ENCODE peak calls at places on chromosomes 6 and 20, in five cellular contexts. I is neural progenitor cell, Z is GM23338, N is OCI-LY7, A is MM.1S. G is an unnamed sample. For H3K4me1, the result is how much of the 10 kb centered on the place peaks cover.

GRCh38 chr6:33975631-33976424 is 170.1 kb downstream of the GRM4 start:
- DNase-seq in A (no peak), I (peak), N (no peak), Z (peak), G (no peak)

GRCh38 chr6:79784013-79784753 is 153.1 kb downstream of the SH3BGRL2 start:
- DNase-seq in A (no peak), I (no peak), Z (no peak), N (no peak), G (no peak)

GRCh38 chr6:141050470-141050869 is 1082.3 kb upstream of the GJE1 start:
- DNase-seq in A (no peak), N (no peak), Z (no peak), I (no peak), G (no peak)

GRCh38 chr6:1820165-1820564 is 210.4 kb downstream of the FOXC1 start:
- DNase-seq in A (no peak), Z (no peak), N (no peak), I (no peak), G (no peak)

GRCh38 chr6:27770724-27771123 is 141.5 kb downstream of the OR2B2 start:
- DNase-seq in N (no peak), I (no peak), Z (peak), A (no peak), G (no peak)

GRCh38 chr6:96468281-96468680 is 53.3 kb upstream of the UFL1 start:
- DNase-seq in I (no peak), Z (no peak), A (no peak), N (no peak), G (no peak)

GRCh38 chr6:145531032-145531431 is 204.3 kb downstream of the EPM2A start:
- DNase-seq in Z (peak), A (no peak), N (no peak), I (no peak), G (no peak)

GRCh38 chr6:4603291-4603690 is 172.9 kb upstream of the CDYL start:
- DNase-seq in A (no peak), I (no peak), N (no peak), Z (no peak), G (peak)

GRCh38 chr6:112879920-112880413 is 532.8 kb downstream of the RFPL4B start:
- DNase-seq in I (peak), N (peak), Z (peak), A (no peak), G (no peak)

GRCh38 chr20:34891166-34892062 is 15.0 kb downstream of the ACSS2 start:
- DNase-seq in A (no peak), Z (no peak), I (no peak), N (no peak), G (peak)

GRCh38 chr6:7991992-7992815 is 72.0 kb downstream of the BLOC1S5 start:
- DNase-seq in Z (peak), N (peak), I (peak), A (peak), G (peak)

GRCh38 chr20:23007886-23008285 is 27.2 kb upstream of the SSTR4 start:
- DNase-seq in N (no peak), I (no peak), A (no peak), Z (peak), G (no peak)

GRCh38 chr6:117269649-117270120 is 4.3 kb downstream of the VGLL2 start:
- DNase-seq in N (no peak), A (no peak), I (no peak), Z (no peak), G (no peak)

GRCh38 chr6:38193486-38194281 is 374.2 kb downstream of the ZFAND3 start:
- DNase-seq in N (no peak), Z (no peak), I (no peak), A (no peak), G (no peak)

GRCh38 chr6:39100358-39100757 is 14.6 kb downstream of the SAYSD1 start:
- DNase-seq in A (no peak), I (no peak), Z (no peak), N (no peak), G (no peak)

GRCh38 chr20:21503345-21503744 is 10.5 kb downstream of the NKX2-2 start:
- DNase-seq in A (peak), Z (no peak), N (peak), I (no peak), G (peak)

GRCh38 chr20:29079769-29080690 is 2177.4 kb upstream of the DEFB115 start:
- DNase-seq in N (no peak), A (peak), I (no peak), Z (no peak), G (no peak)

GRCh38 chr20:17888044-17888443 is 80.5 kb downstream of the SNX5 start:
- DNase-seq in Z (no peak), N (no peak), I (no peak), A (no peak), G (peak)

GRCh38 chr6:21992178-21992967 is 304.5 kb downstream of the PRL start:
- DNase-seq in A (no peak), Z (no peak), N (no peak), I (no peak), G (peak)

GRCh38 chr20:26315054-26315453 is 618.4 kb upstream of the ZNF337 start:
- DNase-seq in A (no peak), I (no peak), Z (no peak), N (no peak), G (no peak)

DNA sequence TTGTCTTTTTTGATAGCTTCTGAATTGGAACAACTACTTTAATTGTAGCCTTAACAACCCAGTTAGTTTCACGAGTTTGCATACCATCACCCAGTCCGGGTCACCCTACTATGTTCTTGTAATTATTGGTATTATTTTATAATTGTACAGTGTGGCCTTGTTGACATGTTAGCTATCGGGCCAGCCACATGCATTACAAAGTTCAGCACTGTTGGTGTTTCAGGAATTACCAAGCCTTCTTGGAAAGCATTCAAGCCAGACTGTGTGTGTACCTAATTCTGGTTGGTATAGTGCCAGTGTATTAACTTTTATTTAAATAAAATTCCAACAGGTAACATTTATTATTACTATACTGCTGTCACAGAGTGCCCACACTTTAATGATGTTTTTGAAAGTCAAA is 150.9 kb downstream of the JARID2 start:
- DNase-seq in A (no peak), N (no peak), I (no peak), Z (no peak), G (no peak)
- H3K4me1 ChIP-seq in A (under half), N (under half), I (under half), Z (half or more), G (under half)

DNA sequence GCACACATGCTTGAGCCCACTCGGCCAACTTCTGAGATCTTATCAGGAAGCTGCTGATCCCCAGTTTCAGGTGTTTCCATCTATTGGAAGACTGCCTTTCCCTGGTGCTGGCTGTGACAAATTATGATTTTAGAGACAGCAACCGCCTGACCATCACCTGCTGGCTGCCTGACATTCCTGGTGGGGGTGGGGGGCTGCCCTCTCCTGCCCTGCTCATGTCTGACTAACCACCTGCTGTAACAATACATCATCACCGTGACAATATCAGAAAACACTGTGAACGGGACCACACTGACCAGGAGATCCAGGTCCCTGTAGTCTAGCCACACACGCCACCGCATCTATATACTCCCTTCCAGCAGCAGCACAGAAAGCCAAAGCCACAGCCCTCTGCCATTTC is 537.5 kb downstream of the QKI start:
- DNase-seq in Z (no peak), N (no peak), I (no peak), A (no peak), G (no peak)
- TF ChIP-seq EZH2phosphoT487 in Z (no peak), N (no peak), I (no peak), A (no peak), G (no peak)

DNA sequence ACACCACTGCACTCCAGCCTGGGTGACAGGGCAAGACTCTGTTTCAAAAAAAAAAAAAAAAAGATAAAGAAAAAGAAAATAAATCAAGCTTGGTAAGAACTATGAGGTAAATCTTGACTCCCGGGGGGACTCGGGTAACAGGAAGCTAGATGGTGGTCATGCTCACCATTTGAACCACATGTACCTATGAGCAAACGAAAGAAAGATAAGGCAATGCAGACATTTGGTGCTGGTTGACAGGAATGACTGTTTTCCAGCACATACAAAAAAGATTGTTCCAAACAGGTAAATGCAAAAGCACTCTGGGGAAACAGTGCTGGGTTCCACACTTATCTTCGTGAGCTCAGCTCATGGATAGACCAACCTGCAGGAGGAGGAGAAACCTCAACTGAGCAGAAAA is 22.8 kb upstream of the PTPN1 start:
- DNase-seq in Z (no peak), A (no peak), N (no peak), I (no peak), G (no peak)
- H3K4me1 ChIP-seq in Z (under half), A (under half), N (under half), I (under half), G (under half)

DNA sequence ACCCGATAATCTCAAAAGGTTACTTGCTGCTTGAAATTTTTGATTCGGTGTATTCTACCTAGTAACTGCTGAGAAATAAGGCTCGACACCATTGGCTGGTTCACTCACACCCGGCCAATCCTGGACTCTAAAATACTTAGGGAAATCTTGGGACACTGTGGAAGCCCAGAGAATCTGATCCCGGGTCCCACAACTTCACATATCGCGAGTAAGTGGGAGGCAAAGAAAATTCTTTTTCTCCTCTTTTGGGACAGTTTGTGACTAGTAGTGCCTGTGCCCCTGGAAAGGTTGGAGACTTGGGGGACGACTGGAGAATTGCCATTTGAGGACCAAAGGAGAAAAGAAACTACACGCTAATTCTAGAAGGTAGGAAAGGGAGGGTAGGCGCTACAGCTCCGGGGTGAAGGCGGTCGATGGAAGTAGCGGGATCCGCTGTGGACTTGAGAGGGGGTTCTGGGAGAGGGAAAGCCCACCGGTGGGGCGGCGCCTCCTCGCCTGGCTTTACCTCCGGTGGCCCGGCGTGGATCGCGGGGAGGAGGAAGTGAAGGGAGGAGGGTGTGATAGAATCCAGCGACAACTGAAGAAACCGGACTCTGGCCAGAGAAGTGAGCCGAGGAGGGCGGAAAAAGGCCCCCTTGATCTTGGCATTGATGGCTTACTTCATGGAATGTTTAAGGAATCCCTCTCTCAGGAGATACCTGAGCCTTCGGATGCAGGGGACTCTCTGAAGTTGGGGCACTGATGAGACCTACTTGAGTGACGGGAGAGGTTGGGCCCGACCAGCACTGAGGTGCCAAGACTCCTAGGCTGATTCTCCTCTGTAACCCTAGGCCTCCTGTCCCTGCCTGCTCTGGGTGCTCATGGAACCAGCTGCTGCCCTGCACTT is 18.8 kb upstream of the BTN3A3 start:
- DNase-seq in N (peak), Z (peak), A (peak), I (peak), G (peak)
- TF ChIP-seq EZH2phosphoT487 in N (no peak), Z (no peak), A (no peak), I (no peak), G (no peak)

GRCh38 chr20:45355209-45355608 is 7.0 kb upstream of the SDC4 start:
- DNase-seq in Z (no peak), I (no peak), A (peak), N (no peak), G (peak)

GRCh38 chr20:45355685-45356084 is 7.3 kb upstream of the SYS1 start:
- DNase-seq in N (no peak), A (no peak), Z (no peak), I (no peak), G (no peak)

GRCh38 chr20:45352729-45353128 is 4.5 kb upstream of the SDC4 start:
- DNase-seq in I (no peak), Z (no peak), A (no peak), N (no peak), G (no peak)

GRCh38 chr20:45353746-45354145 is 5.5 kb upstream of the SDC4 start:
- DNase-seq in A (no peak), N (no peak), I (no peak), Z (no peak), G (no peak)

GRCh38 chr20:45354423-45355208 is 6.4 kb upstream of the SDC4 start:
- DNase-seq in N (no peak), A (no peak), I (no peak), Z (no peak), G (no peak)
- H3K4me1 ChIP-seq in N (under half), A (under half), I (under half), Z (under half), G (under half)